ENCODE peak calls at places on chromosomes 11 and 22, in four cellular contexts. One of them, this sample, is unnamed.

GRCh38 chr22:41469218-41469851 is 418 bp downstream of the ACO2 start:
- DNase-seq in astrocyte of the spinal cord: no peak
- DNase-seq in lung: no peak
- DNase-seq in CD8-positive, alpha-beta T cell: no peak
- DNase-seq in this sample: no peak

GRCh38 chr22:32502346-32502745 is 27.7 kb downstream of the FBXO7 start:
- DNase-seq in lung: no peak
- DNase-seq in astrocyte of the spinal cord: no peak
- DNase-seq in CD8-positive, alpha-beta T cell: no peak
- DNase-seq in this sample: no peak

GRCh38 chr11:97894978-97895377 is 1125.8 kb upstream of the CNTN5 start:
- DNase-seq in astrocyte of the spinal cord: no peak
- DNase-seq in CD8-positive, alpha-beta T cell: no peak
- DNase-seq in lung: no peak
- DNase-seq in this sample: no peak

GRCh38 chr11:27757953-27758352 is 57.7 kb upstream of the BDNF start:
- DNase-seq in lung: no peak
- DNase-seq in astrocyte of the spinal cord: peak; percentile 83
- DNase-seq in CD8-positive, alpha-beta T cell: no peak
- DNase-seq in this sample: no peak

GRCh38 chr22:42560781-42561180 is 7.0 kb downstream of the SERHL2 start:
- DNase-seq in CD8-positive, alpha-beta T cell: no peak
- DNase-seq in lung: no peak
- DNase-seq in astrocyte of the spinal cord: peak; percentile 5
- DNase-seq in this sample: no peak

GRCh38 chr11:20013346-20014066 is 146.8 kb downstream of the DBX1 start:
- DNase-seq in astrocyte of the spinal cord: peak; percentile 46
- DNase-seq in CD8-positive, alpha-beta T cell: no peak
- DNase-seq in lung: no peak
- DNase-seq in this sample: no peak

GRCh38 chr22:20520093-20520511 is 12.7 kb downstream of the MED15 start:
- DNase-seq in CD8-positive, alpha-beta T cell: peak; percentile 47
- DNase-seq in lung: no peak
- DNase-seq in astrocyte of the spinal cord: peak; percentile 71
- DNase-seq in this sample: no peak

GRCh38 chr11:61700221-61700620 is 20.0 kb downstream of the DAGLA start:
- DNase-seq in CD8-positive, alpha-beta T cell: no peak
- DNase-seq in astrocyte of the spinal cord: peak; percentile 36
- DNase-seq in lung: peak; percentile 72
- DNase-seq in this sample: no peak

GRCh38 chr11:28697920-28698827 is 590.0 kb downstream of the METTL15 start:
- DNase-seq in lung: no peak
- DNase-seq in astrocyte of the spinal cord: peak; percentile 62
- DNase-seq in CD8-positive, alpha-beta T cell: no peak
- DNase-seq in this sample: peak; percentile 70

GRCh38 chr22:30324008-30324730 is 2.6 kb downstream of the TBC1D10A start:
- DNase-seq in lung: no peak
- DNase-seq in CD8-positive, alpha-beta T cell: peak; percentile 46
- DNase-seq in astrocyte of the spinal cord: peak; percentile 46
- DNase-seq in this sample: no peak

GRCh38 chr22:35766654-35767580 is 49.2 kb downstream of the APOL5 start:
- DNase-seq in astrocyte of the spinal cord: peak; percentile 61
- DNase-seq in lung: no peak
- DNase-seq in CD8-positive, alpha-beta T cell: no peak
- DNase-seq in this sample: no peak

GRCh38 chr11:12817681-12818332 is 143.6 kb downstream of the TEAD1 start:
- DNase-seq in astrocyte of the spinal cord: peak; percentile 39
- DNase-seq in CD8-positive, alpha-beta T cell: no peak
- DNase-seq in lung: no peak
- DNase-seq in this sample: no peak

GRCh38 chr11:69985654-69986420 is 92.3 kb upstream of the ANO1 start:
- DNase-seq in CD8-positive, alpha-beta T cell: no peak
- DNase-seq in lung: no peak
- DNase-seq in astrocyte of the spinal cord: no peak
- DNase-seq in this sample: no peak

GRCh38 chr11:120302001-120302805 is 22.9 kb upstream of the TLCD5 start:
- DNase-seq in CD8-positive, alpha-beta T cell: no peak
- DNase-seq in astrocyte of the spinal cord: no peak
- DNase-seq in lung: peak; percentile 86
- DNase-seq in this sample: no peak

GRCh38 chr11:21401496-21401895 is 732.1 kb downstream of the NELL1 start:
- DNase-seq in lung: no peak
- DNase-seq in CD8-positive, alpha-beta T cell: no peak
- DNase-seq in astrocyte of the spinal cord: no peak
- DNase-seq in this sample: no peak

GRCh38 chr11:64060263-64060860 is 24.6 kb downstream of the FLRT1 start:
- DNase-seq in astrocyte of the spinal cord: no peak
- DNase-seq in lung: no peak
- DNase-seq in CD8-positive, alpha-beta T cell: no peak
- DNase-seq in this sample: no peak

GRCh38 chr11:132228756-132229325 is 858.4 kb downstream of the NTM start:
- DNase-seq in CD8-positive, alpha-beta T cell: no peak
- DNase-seq in astrocyte of the spinal cord: peak; percentile 81
- DNase-seq in lung: no peak
- DNase-seq in this sample: no peak

GRCh38 chr22:28112548-28113043 is 193.5 kb upstream of the PITPNB start:
- DNase-seq in astrocyte of the spinal cord: peak; percentile 44
- DNase-seq in CD8-positive, alpha-beta T cell: no peak
- DNase-seq in lung: peak; percentile 34
- DNase-seq in this sample: no peak

GRCh38 chr22:46036558-46037408 is 59.8 kb upstream of the WNT7B start:
- DNase-seq in astrocyte of the spinal cord: no peak
- DNase-seq in lung: no peak
- DNase-seq in CD8-positive, alpha-beta T cell: peak; percentile 65
- DNase-seq in this sample: no peak

GRCh38 chr11:8671242-8671641 is 11.2 kb downstream of the TRIM66 start:
- DNase-seq in astrocyte of the spinal cord: peak; percentile 97
- DNase-seq in lung: no peak
- DNase-seq in CD8-positive, alpha-beta T cell: no peak
- DNase-seq in this sample: peak; percentile 40

GRCh38 chr11:16572946-16573345 is 165.5 kb upstream of the C11orf58 start:
- DNase-seq in astrocyte of the spinal cord: no peak
- DNase-seq in lung: no peak
- DNase-seq in CD8-positive, alpha-beta T cell: no peak
- DNase-seq in this sample: no peak

GRCh38 chr11:75813622-75814039 is 1.4 kb upstream of the UVRAG start:
- DNase-seq in lung: no peak
- DNase-seq in CD8-positive, alpha-beta T cell: no peak
- DNase-seq in astrocyte of the spinal cord: no peak
- DNase-seq in this sample: no peak

GRCh38 chr11:12175694-12176241 is 65.4 kb downstream of the MICAL2 start:
- DNase-seq in astrocyte of the spinal cord: peak; percentile 93
- DNase-seq in CD8-positive, alpha-beta T cell: no peak
- DNase-seq in lung: no peak
- DNase-seq in this sample: no peak

GRCh38 chr22:38870791-38871359 is 1.1 kb downstream of the CBX6 start:
- DNase-seq in CD8-positive, alpha-beta T cell: no peak
- DNase-seq in astrocyte of the spinal cord: no peak
- DNase-seq in lung: no peak
- DNase-seq in this sample: no peak

GRCh38 chr11:84384637-84385227 is 1098.6 kb upstream of the CCDC90B start:
- DNase-seq in lung: peak; percentile 33
- DNase-seq in astrocyte of the spinal cord: peak; percentile 66
- DNase-seq in CD8-positive, alpha-beta T cell: peak; percentile 4
- DNase-seq in this sample: peak; percentile 38

GRCh38 chr22:27850000-27850465 is 48.5 kb upstream of the MN1 start:
- DNase-seq in lung: peak; percentile 38
- DNase-seq in astrocyte of the spinal cord: peak; percentile 60
- DNase-seq in CD8-positive, alpha-beta T cell: no peak
- DNase-seq in this sample: no peak

DNA sequence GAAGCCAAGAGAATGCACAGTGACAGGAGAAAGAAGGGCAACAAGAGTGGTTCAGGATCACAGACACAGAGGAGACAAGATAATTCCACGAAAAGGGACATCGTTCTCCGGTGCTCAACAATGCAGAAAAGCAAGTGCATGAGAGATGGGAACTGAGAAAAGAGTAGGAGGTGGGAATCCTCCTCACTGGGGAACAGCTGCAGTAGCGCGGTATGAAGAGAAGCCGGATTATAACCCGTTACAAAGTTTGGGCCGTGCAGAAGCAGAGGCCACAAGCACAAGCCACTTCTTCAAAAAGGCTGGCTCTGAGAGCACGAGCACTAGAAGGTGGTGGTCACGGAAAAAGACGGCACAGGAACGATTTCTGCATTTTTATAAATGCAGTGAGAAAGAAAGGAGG is 114.2 kb upstream of the BID start:
- DNase-seq in lung: no peak
- DNase-seq in astrocyte of the spinal cord: no peak
- DNase-seq in CD8-positive, alpha-beta T cell: no peak
- DNase-seq in this sample: no peak
- TF ChIP-seq CTCF in lung: no peak
- TF ChIP-seq CTCF in astrocyte of the spinal cord: no peak
- TF ChIP-seq CTCF in CD8-positive, alpha-beta T cell: no peak
- TF ChIP-seq CTCF in this sample: no peak

GRCh38 chr22:40193429-40194421 is 16.0 kb downstream of the TNRC6B start:
- DNase-seq in CD8-positive, alpha-beta T cell: no peak
- DNase-seq in lung: no peak
- DNase-seq in astrocyte of the spinal cord: peak; percentile 62
- DNase-seq in this sample: no peak
- TF ChIP-seq CTCF in CD8-positive, alpha-beta T cell: peak; percentile 45
- TF ChIP-seq CTCF in lung: no peak
- TF ChIP-seq CTCF in astrocyte of the spinal cord: peak; percentile 51
- TF ChIP-seq CTCF in this sample: peak; percentile 56

GRCh38 chr11:134819026-134819425 is 407.0 kb upstream of the B3GAT1 start:
- DNase-seq in CD8-positive, alpha-beta T cell: no peak
- DNase-seq in astrocyte of the spinal cord: no peak
- DNase-seq in lung: peak; percentile 2
- DNase-seq in this sample: no peak
- TF ChIP-seq CTCF in CD8-positive, alpha-beta T cell: no peak
- TF ChIP-seq CTCF in astrocyte of the spinal cord: no peak
- TF ChIP-seq CTCF in lung: no peak
- TF ChIP-seq CTCF in this sample: peak; percentile 31

GRCh38 chr11:73330569-73331093 is 22.6 kb downstream of the ARHGEF17 start:
- DNase-seq in astrocyte of the spinal cord: no peak
- DNase-seq in lung: no peak
- DNase-seq in CD8-positive, alpha-beta T cell: no peak
- DNase-seq in this sample: no peak
- TF ChIP-seq CTCF in astrocyte of the spinal cord: peak; percentile 73
- TF ChIP-seq CTCF in lung: no peak
- TF ChIP-seq CTCF in CD8-positive, alpha-beta T cell: no peak
- TF ChIP-seq CTCF in this sample: peak; percentile 49

DNA sequence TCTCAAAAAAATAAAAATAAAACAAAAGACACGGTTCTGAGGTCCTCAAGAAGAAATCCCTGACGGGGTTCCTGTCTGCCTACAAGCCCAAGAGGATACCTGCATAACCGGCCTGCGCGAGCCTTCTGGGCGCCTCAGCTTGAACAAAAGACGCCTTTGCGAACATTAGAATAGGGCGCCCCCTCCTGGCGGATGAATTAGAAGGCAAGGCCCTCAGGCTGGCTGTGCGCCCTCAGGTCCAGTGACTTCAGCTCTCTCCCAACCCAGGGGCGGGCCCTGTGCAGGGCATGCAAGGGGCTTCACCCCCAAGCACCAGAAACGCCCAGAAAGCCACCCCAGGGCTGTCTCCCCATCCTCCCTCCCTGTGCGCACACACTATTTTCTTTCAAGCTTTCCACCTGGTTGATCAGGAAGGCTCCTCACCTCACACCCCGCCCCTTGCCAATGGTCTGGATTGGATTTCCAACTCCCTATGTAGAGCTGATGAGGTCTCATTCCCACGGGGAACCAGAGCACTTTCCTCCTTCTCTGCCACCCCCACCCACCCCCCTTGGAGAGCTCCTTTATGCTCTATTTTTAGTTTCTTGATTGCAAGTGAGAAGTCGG is 273.3 kb downstream of the BUD13 start:
- DNase-seq in lung: peak; percentile 75
- DNase-seq in astrocyte of the spinal cord: peak; percentile 43
- DNase-seq in CD8-positive, alpha-beta T cell: peak; percentile 7
- DNase-seq in this sample: peak; percentile 94
- TF ChIP-seq CTCF in lung: peak; percentile 30
- TF ChIP-seq CTCF in astrocyte of the spinal cord: peak; percentile 57
- TF ChIP-seq CTCF in CD8-positive, alpha-beta T cell: no peak
- TF ChIP-seq CTCF in this sample: peak; percentile 80

GRCh38 chr22:48665286-48666010 is 1162.2 kb downstream of the BRD1 start:
- DNase-seq in astrocyte of the spinal cord: no peak
- DNase-seq in CD8-positive, alpha-beta T cell: no peak
- DNase-seq in lung: no peak
- DNase-seq in this sample: no peak

GRCh38 chr22:48661984-48662383 is 1165.7 kb downstream of the BRD1 start:
- DNase-seq in astrocyte of the spinal cord: no peak
- DNase-seq in lung: no peak
- DNase-seq in CD8-positive, alpha-beta T cell: no peak
- DNase-seq in this sample: no peak

GRCh38 chr22:48664586-48664985 is 1163.1 kb downstream of the BRD1 start:
- DNase-seq in lung: no peak
- DNase-seq in CD8-positive, alpha-beta T cell: no peak
- DNase-seq in astrocyte of the spinal cord: no peak
- DNase-seq in this sample: no peak

GRCh38 chr22:48662476-48663150 is 1165.1 kb downstream of the BRD1 start:
- DNase-seq in CD8-positive, alpha-beta T cell: no peak
- DNase-seq in astrocyte of the spinal cord: no peak
- DNase-seq in lung: no peak
- DNase-seq in this sample: no peak

DNA sequence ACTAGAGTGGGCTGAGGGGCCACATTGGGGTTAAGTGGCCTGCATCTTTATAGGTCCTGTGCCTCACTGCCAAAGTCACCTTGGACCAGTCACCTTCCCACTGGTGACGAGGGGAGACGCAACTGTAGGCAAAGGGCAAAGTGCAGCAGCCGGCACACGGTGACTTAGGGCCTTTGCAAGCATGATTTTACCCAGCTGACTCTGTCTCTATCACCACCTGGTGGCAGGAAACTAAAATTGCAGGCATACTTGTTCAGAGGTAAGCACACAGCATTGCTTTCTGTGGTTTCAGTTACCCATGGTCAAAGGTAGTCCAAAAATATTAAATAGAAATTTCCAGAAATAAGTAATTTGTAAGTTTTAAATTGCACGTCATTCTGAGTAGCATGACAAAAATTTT is 1164.4 kb downstream of the BRD1 start:
- DNase-seq in CD8-positive, alpha-beta T cell: no peak
- DNase-seq in lung: no peak
- DNase-seq in astrocyte of the spinal cord: no peak
- DNase-seq in this sample: no peak
- TF ChIP-seq CTCF in CD8-positive, alpha-beta T cell: no peak
- TF ChIP-seq CTCF in lung: no peak
- TF ChIP-seq CTCF in astrocyte of the spinal cord: peak; percentile 20
- TF ChIP-seq CTCF in this sample: peak; percentile 68

DNA sequence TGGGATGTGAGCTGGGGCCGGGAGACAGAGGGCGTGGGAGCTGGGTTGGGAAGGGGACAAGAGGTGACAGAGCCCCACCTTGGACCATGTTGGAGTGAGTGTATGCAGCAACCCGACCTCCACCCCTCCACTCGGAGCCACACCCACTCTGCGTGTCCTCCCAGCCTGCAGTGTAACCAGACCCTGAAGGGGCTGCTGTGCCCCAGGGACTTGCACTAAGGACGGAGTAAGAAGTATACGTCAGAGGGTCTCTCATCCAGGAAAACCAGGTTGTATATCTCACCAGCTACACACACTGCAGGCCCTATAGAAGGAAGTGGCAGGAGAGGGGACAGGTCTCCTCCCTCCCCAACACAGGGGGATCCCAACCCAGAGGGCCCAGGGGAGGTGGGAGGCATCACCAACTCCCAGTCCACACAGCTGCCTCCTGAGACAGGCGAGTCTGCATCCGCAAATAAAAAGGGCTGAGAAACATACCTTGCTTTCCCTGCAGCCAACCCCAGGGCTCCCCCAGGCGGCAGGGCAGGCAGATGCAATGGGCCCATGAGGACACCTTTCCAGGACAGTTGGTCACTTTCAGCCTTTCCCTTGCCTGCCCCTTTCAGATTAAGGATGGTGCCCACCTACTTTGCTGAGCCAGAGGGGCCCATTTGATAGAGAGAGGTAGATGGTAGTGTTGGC is 180.2 kb downstream of the BRD1 start:
- DNase-seq in lung: no peak
- DNase-seq in CD8-positive, alpha-beta T cell: no peak
- DNase-seq in astrocyte of the spinal cord: no peak
- DNase-seq in this sample: no peak
- TF ChIP-seq CTCF in lung: no peak
- TF ChIP-seq CTCF in CD8-positive, alpha-beta T cell: no peak
- TF ChIP-seq CTCF in astrocyte of the spinal cord: no peak
- TF ChIP-seq CTCF in this sample: no peak

This sample was measured in neural crest cell.